ENCODE peak calls at places on chromosomes 6 and 20, in five cellular contexts. S is heart left ventricle, Y is fibroblast of lung, N is A549, U is stomach. X is an unnamed sample.

GRCh38 chr20:57282691-57283361 is 16.4 kb upstream of the BMP7 start:
- DNase-seq in S (no peak), Y (no peak), N (no peak), U (no peak), X (no peak)

GRCh38 chr6:115947964-115948541 is 112.6 kb downstream of the FRK start:
- DNase-seq in N (no peak), S (no peak), Y (no peak), U (peak), X (no peak)

GRCh38 chr20:49534314-49534713 is 33.6 kb downstream of the PTGIS start:
- DNase-seq in N (peak), Y (peak), U (peak), S (no peak), X (no peak)

GRCh38 chr6:15166121-15166520 is 79.7 kb upstream of the JARID2 start:
- DNase-seq in U (no peak), N (no peak), S (no peak), Y (no peak), X (no peak)

GRCh38 chr6:168648240-168648639 is 207.3 kb downstream of the SMOC2 start:
- DNase-seq in S (no peak), U (peak), N (no peak), Y (no peak), X (peak)

GRCh38 chr6:148761532-148761951 is 14.7 kb downstream of the UST start:
- DNase-seq in Y (no peak), S (no peak), U (no peak), N (no peak), X (no peak)

GRCh38 chr20:40279390-40279789 is 409.6 kb downstream of the MAFB start:
- DNase-seq in U (no peak), S (peak), N (no peak), Y (no peak), X (peak)

GRCh38 chr6:37134622-37135191 is 35.2 kb upstream of the PIM1 start:
- DNase-seq in S (no peak), N (peak), U (peak), Y (peak), X (peak)

GRCh38 chr6:86685230-86685797 is 252.0 kb upstream of the HTR1E start:
- DNase-seq in Y (no peak), U (no peak), N (no peak), S (no peak), X (no peak)

GRCh38 chr20:7926767-7927166 is 13.5 kb downstream of the HAO1 start:
- DNase-seq in Y (peak), U (no peak), S (no peak), N (no peak), X (no peak)

GRCh38 chr6:87916446-87916845 is 131.2 kb upstream of the SPACA1 start:
- DNase-seq in U (no peak), S (no peak), Y (no peak), N (no peak), X (no peak)

GRCh38 chr6:150586850-150587359 is 12.8 kb upstream of the PLEKHG1 start:
- DNase-seq in U (no peak), S (no peak), N (no peak), Y (no peak), X (no peak)

GRCh38 chr6:42787018-42787611 is 5.3 kb downstream of the BICRAL start:
- DNase-seq in S (no peak), U (no peak), N (no peak), Y (no peak), X (no peak)

GRCh38 chr6:24329451-24329850 is 28.4 kb downstream of the DCDC2 start:
- DNase-seq in Y (peak), N (no peak), S (no peak), U (no peak), X (no peak)

GRCh38 chr6:89921691-89922090 is 27.4 kb downstream of the GJA10 start:
- DNase-seq in Y (no peak), N (no peak), S (no peak), U (no peak), X (no peak)

GRCh38 chr20:62812907-62813200 is 4.0 kb upstream of the COL9A3 start:
- DNase-seq in U (no peak), N (no peak), Y (no peak), S (no peak), X (no peak)

GRCh38 chr6:148509152-148509571 is 166.5 kb downstream of the SASH1 start:
- DNase-seq in S (no peak), U (no peak), N (no peak), Y (peak), X (no peak)

GRCh38 chr20:2693286-2693995 is 861 bp downstream of the EBF4 start:
- DNase-seq in Y (peak), N (peak), U (peak), S (no peak), X (peak)

GRCh38 chr6:5587648-5588047 is 326.3 kb downstream of the FARS2 start:
- DNase-seq in N (no peak), U (no peak), S (no peak), Y (no peak), X (no peak)

GRCh38 chr6:16812993-16813392 is 51.7 kb upstream of the ATXN1 start:
- DNase-seq in Y (no peak), S (no peak), N (no peak), U (no peak), X (no peak)

GRCh38 chr20:32752458-32753250 is 9.4 kb upstream of the COMMD7 start:
- DNase-seq in Y (peak), U (no peak), S (no peak), N (no peak), X (no peak)

GRCh38 chr6:148739822-148740128 is 7.1 kb upstream of the UST start:
- DNase-seq in N (no peak), Y (no peak), S (no peak), U (no peak), X (no peak)

GRCh38 chr6:24484657-24485318 is 4.6 kb downstream of the GPLD1 start:
- DNase-seq in U (no peak), Y (no peak), S (no peak), N (no peak), X (no peak)

GRCh38 chr6:90135672-90136071 is 161.0 kb downstream of the BACH2 start:
- DNase-seq in Y (peak), S (no peak), N (no peak), U (no peak), X (no peak)

GRCh38 chr20:60482609-60483008 is 524.4 kb downstream of the CDH26 start:
- DNase-seq in N (no peak), S (no peak), U (no peak), Y (no peak), X (no peak)

GRCh38 chr20:38298768-38299288 is 5.1 kb upstream of the BPI start:
- DNase-seq in N (no peak), U (peak), S (peak), Y (peak), X (peak)

GRCh38 chr6:33974471-33974870 is 170.7 kb upstream of the MLN start:
- DNase-seq in U (no peak), Y (no peak), S (no peak), N (no peak), X (no peak)

GRCh38 chr20:61737346-61737745 is 328.3 kb downstream of the TAF4 start:
- DNase-seq in Y (no peak), N (no peak), S (no peak), U (no peak), X (no peak)

GRCh38 chr6:151004415-151005024 is 139.0 kb downstream of the MTHFD1L start:
- DNase-seq in N (peak), S (no peak), Y (peak), U (no peak), X (no peak)

DNA sequence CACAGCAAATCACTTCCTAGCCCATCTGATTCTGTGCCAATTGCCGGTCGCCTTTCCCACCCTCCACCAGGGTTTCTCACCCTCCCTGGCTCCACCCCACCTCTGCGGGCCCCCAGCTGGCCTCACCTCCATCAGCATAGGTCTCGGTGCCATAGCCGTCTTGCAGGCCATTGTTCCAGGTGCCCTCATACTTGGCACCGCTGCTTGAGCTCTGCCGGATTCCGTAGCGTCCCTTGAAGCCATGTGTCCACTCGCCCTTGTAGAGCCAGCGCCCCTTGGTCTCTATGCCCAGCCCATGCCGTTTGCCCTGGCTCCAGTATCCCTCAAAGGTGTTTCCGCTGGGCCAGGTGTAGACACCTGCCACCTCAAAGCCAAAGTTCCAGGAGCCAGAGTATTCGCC is 787 bp downstream of the JPH2 start:
- DNase-seq in N (no peak), Y (no peak), U (no peak), S (peak), X (no peak)
- H3K4me3 ChIP-seq in N (peak), Y (no peak), U (peak), S (peak), X (peak)

DNA sequence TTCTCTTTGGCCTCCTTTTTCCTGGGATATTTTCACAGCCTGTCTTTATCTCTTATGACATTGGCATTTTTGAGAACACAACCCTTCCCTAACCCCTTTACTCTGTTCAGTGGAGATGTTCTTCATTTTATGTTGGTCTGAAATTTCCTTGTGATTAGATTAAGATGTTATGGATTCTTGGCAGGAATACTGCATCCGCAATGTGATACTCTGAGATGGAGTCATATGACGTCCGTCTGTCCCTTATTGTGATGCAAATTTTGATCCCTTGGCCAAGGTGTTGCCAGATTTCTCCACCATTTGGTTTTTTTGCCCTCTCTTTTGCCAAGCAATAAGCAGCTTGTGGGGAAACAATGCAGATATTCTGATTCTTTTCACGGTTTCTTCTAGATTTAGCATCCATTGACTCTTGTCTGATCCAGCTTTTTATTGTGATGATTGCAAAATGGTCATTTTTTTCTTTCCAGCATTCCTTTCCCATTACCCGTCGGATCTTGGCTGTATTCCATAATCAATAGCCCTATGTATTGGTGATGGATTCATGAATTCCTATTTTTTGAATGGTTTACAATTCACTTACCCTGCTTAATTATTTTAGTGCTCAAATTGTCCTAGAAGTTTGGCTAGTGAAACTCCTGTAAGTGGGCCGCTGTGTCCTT is 85.1 kb downstream of the NCOA3 start:
- DNase-seq in S (no peak), U (no peak), Y (peak), N (no peak), X (no peak)
- H3K27ac ChIP-seq in S (no peak), U (no peak), Y (no peak), N (no peak), X (no peak)

GRCh38 chr6:62283828-62284411 is 2.1 kb downstream of the KHDRBS2 start:
- DNase-seq in S (no peak), U (no peak), Y (peak), N (peak), X (no peak)

GRCh38 chr6:62283359-62283758 is 2.7 kb downstream of the KHDRBS2 start:
- DNase-seq in N (no peak), Y (no peak), U (no peak), S (no peak), X (no peak)

GRCh38 chr6:62286470-62286843 is 432 bp upstream of the KHDRBS2 start:
- DNase-seq in S (no peak), Y (no peak), N (no peak), U (no peak), X (no peak)

GRCh38 chr6:62285612-62286469 is at the start of gene KHDRBS2:
- DNase-seq in Y (no peak), S (peak), U (peak), N (peak), X (peak)

DNA sequence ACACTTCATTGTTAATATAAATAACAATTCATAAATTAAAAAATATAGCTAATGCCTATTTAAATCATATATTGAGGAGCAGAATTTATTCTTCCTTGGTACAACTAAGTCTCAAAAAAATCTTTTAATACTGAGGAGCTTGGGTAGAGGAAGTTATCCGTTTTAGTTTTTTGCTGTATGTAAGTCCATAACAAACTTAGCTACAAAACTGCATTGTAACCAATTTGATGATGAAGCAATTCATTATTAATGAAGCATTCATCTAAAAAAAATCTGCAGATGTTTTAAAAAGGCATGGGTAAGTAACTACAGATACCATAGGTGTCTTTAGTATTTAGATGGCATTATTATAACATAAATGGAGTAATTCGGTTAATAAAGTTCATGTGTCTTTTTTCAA is 1.3 kb downstream of the KHDRBS2 start:
- DNase-seq in U (no peak), S (no peak), Y (no peak), N (no peak), X (no peak)
- H3K4me3 ChIP-seq in U (no peak), S (no peak), Y (no peak), N (no peak), X (no peak)

DNA sequence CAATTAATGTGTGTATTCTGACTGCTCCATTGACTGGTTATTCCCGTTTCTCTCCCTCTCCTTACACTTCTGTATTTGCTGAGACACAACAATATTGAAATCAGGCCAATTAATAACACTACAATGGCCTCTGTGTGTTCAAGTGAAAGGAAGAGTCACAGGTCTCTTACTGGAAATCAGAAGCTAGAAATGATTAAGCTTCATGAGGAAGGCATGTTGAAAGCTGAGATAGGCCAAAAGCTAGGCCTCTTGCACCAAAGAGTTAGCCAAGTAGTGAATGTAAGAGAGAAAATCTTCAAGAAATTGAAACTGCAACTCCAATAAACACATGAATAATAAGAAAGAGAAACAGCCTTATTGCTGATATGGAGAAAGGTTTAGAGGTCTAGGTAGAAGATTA is 489.5 kb upstream of the CITED2 start:
- DNase-seq in Y (no peak), U (no peak), S (no peak), N (no peak), X (no peak)
- H3K27ac ChIP-seq in Y (no peak), U (no peak), S (no peak), N (no peak), X (no peak)